ENCODE peak calls at places on chromosome 3, in ten cellular contexts. T is breast epithelium, U is ovary, D is AG04449, L is cardiac muscle cell, C is body of pancreas, H is mucosa of descending colon, W is uterus, Q is fibroblast of the aortic adventitia, N is stomach. Y is an unnamed sample.

GRCh38 chr3:134796313-134797079 is 1.4 kb downstream of the EPHB1 start:
- DNase-seq in Q (peak), U (no peak), H (no peak), N (no peak), D (no peak), T (no peak), W (no peak), L (peak), C (no peak), Y (peak)

GRCh38 chr3:37800022-37800493 is 61.6 kb upstream of the CTDSPL start:
- DNase-seq in C (no peak), T (no peak), W (no peak), N (no peak), D (no peak), Q (no peak), H (no peak), L (no peak), U (no peak), Y (no peak)

GRCh38 chr3:156892701-156893100 is 66.5 kb downstream of the LEKR1 start:
- DNase-seq in T (no peak), U (no peak), W (no peak), N (no peak), C (no peak), Q (peak), L (no peak), D (peak), H (no peak), Y (no peak)

GRCh38 chr3:5388091-5388490 is 200.6 kb downstream of the EDEM1 start:
- DNase-seq in C (no peak), T (no peak), N (no peak), L (no peak), D (no peak), U (no peak), Q (no peak), W (no peak), H (no peak), Y (no peak)

GRCh38 chr3:40189118-40189517 is 120.4 kb upstream of the EIF1B start:
- DNase-seq in D (no peak), N (no peak), L (no peak), C (no peak), T (no peak), U (no peak), W (no peak), H (no peak), Q (no peak), Y (no peak)

GRCh38 chr3:172613845-172614244 is 90.6 kb upstream of the TNFSF10 start:
- DNase-seq in N (no peak), U (no peak), Q (no peak), W (no peak), D (no peak), L (no peak), C (no peak), T (no peak), H (no peak), Y (no peak)

GRCh38 chr3:133595341-133595740 is 21.9 kb downstream of the CDV3 start:
- DNase-seq in D (no peak), T (no peak), C (no peak), Q (peak), N (no peak), H (no peak), U (no peak), W (no peak), L (no peak), Y (no peak)

GRCh38 chr3:12904951-12905315 is 63.6 kb upstream of the RPL32 start:
- DNase-seq in D (no peak), W (no peak), T (no peak), H (no peak), Q (no peak), U (no peak), N (no peak), C (no peak), L (no peak), Y (no peak)

GRCh38 chr3:127017229-127017628 is 34.3 kb downstream of the PLXNA1 start:
- DNase-seq in H (no peak), U (no peak), W (no peak), N (no peak), L (no peak), T (no peak), D (no peak), C (no peak), Q (no peak), Y (no peak)

GRCh38 chr3:115789480-115789879 is 166.2 kb downstream of the GAP43 start:
- DNase-seq in N (no peak), H (no peak), Q (no peak), T (no peak), C (no peak), U (no peak), D (no peak), L (no peak), W (no peak), Y (no peak)

GRCh38 chr3:133662256-133662773 is 574 bp upstream of the TOPBP1 start:
- DNase-seq in C (peak), N (no peak), D (no peak), L (no peak), U (no peak), Q (peak), H (no peak), T (no peak), W (no peak), Y (no peak)

GRCh38 chr3:50288387-50289007 is 3.7 kb downstream of the IFRD2 start:
- DNase-seq in T (no peak), C (no peak), N (no peak), D (no peak), W (no peak), U (no peak), Q (no peak), H (no peak), L (no peak), Y (no peak)

GRCh38 chr3:25894101-25894500 is 104.2 kb downstream of the OXSM start:
- DNase-seq in T (no peak), C (no peak), U (no peak), H (no peak), D (no peak), L (no peak), N (no peak), W (no peak), Q (no peak), Y (no peak)

GRCh38 chr3:14127106-14127505 is 2.3 kb downstream of the TMEM43 start:
- DNase-seq in H (no peak), D (no peak), T (no peak), Q (no peak), L (no peak), C (no peak), N (no peak), W (no peak), U (no peak), Y (no peak)

GRCh38 chr3:55601366-55602080 is 114.4 kb upstream of the WNT5A start:
- DNase-seq in C (no peak), Q (no peak), T (no peak), D (no peak), W (no peak), H (no peak), N (no peak), U (no peak), L (peak), Y (no peak)

GRCh38 chr3:130490246-130490645 is 26.7 kb upstream of the COL6A6 start:
- DNase-seq in Q (peak), D (no peak), H (no peak), C (no peak), U (no peak), T (no peak), L (no peak), N (no peak), W (no peak), Y (no peak)

GRCh38 chr3:4988815-4989648 is 9.8 kb downstream of the BHLHE40 start:
- DNase-seq in W (no peak), N (no peak), L (no peak), Q (peak), D (no peak), C (peak), H (peak), T (peak), U (no peak), Y (no peak)

GRCh38 chr3:87335931-87336330 is 59.5 kb upstream of the POU1F1 start:
- DNase-seq in H (no peak), L (no peak), D (no peak), W (no peak), U (no peak), N (no peak), Q (no peak), C (no peak), T (no peak), Y (no peak)

GRCh38 chr3:39166932-39167532 is 13.6 kb upstream of the CSRNP1 start:
- DNase-seq in W (peak), L (no peak), H (no peak), C (peak), N (peak), Q (peak), D (peak), T (no peak), U (no peak), Y (no peak)

GRCh38 chr3:39164414-39164813 is 11.0 kb upstream of the CSRNP1 start:
- DNase-seq in H (no peak), D (no peak), C (no peak), U (no peak), N (no peak), Q (no peak), W (no peak), L (no peak), T (no peak), Y (no peak)

GRCh38 chr3:39168156-39168780 is 14.9 kb upstream of the CSRNP1 start:
- DNase-seq in U (no peak), W (peak), N (no peak), D (no peak), Q (no peak), H (no peak), T (no peak), C (no peak), L (no peak), Y (no peak)

GRCh38 chr3:39165518-39165917 is 12.1 kb upstream of the CSRNP1 start:
- DNase-seq in C (no peak), H (no peak), T (no peak), N (no peak), U (no peak), D (no peak), Q (no peak), W (no peak), L (no peak), Y (no peak)

DNA sequence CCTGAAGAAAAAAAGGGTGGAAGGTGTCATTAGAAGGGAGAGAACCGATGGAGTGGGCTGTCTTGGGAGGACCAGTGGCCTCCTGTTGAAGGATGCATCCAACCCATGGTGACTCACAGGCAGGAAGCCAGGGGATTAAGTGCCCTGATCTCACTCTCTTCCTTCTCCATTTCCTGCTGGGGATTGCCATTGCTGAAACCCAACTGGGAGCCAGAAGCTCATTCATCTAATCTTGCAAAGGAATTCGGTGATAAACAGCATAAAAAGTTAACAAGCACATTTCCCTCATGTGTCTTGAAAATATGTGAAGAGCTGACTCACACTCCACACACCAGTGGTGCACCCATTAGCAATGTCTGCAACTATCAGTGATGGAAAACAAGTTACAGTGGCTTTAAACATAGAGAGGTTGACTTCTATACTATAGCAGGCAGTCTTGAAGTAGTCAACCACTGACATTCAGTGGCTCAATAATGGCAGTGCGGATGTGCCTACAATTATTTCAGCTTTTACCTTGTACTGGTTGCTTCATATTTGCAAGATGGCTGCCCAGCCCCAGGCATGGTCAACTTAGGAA is 12.8 kb upstream of the CSRNP1 start:
- DNase-seq in U (no peak), H (no peak), C (no peak), T (no peak), D (peak), N (no peak), Q (peak), L (no peak), W (peak), Y (no peak)
- TF ChIP-seq CTCF in U (no peak), H (no peak), C (no peak), T (no peak), D (peak), N (no peak), Q (no peak), L (peak), W (no peak), Y (no peak)

GRCh38 chr3:192819001-192819569 is 91.7 kb upstream of the FGF12 start:
- DNase-seq in T (no peak), C (no peak), N (no peak), L (peak), D (peak), H (no peak), W (peak), U (no peak), Q (peak), Y (no peak)

GRCh38 chr3:192818126-192818525 is 90.8 kb upstream of the FGF12 start:
- DNase-seq in T (no peak), H (no peak), U (no peak), N (no peak), C (no peak), L (no peak), Q (peak), D (no peak), W (no peak), Y (no peak)

GRCh38 chr3:192817053-192817452 is 89.7 kb upstream of the FGF12 start:
- DNase-seq in L (no peak), W (no peak), H (no peak), Q (peak), D (peak), N (no peak), T (no peak), C (no peak), U (no peak), Y (no peak)

GRCh38 chr3:192817506-192817905 is 90.2 kb upstream of the FGF12 start:
- DNase-seq in W (no peak), Q (no peak), N (no peak), C (no peak), H (no peak), L (no peak), U (no peak), T (no peak), D (no peak), Y (no peak)

DNA sequence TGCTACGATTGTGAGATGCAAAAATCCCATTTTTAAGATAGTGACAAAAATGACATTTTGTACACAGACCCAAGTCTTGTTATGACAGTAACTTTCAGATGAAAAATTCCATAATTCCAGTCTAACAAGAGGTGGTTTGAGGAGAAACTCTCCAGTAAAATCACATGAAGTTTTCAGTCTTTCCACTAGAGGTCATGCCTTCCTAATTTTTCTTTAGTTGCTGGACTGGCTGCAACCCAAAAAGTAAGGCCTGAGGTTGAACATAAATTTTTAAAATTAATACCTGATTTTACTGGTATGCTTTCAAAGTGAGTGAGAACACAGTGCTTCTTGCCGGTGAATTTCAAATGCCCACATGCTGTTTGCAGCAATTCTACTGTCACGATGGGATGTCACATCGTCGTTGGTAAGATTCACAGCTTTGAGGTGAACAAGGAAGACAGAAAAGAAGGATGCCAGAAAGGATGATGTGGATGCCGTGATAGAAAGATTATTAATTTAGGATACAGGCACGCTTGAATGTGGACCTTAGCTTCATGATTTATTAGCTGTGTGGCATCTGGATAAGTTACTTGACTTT is 89.0 kb upstream of the FGF12 start:
- DNase-seq in C (peak), N (no peak), D (no peak), T (no peak), L (peak), W (no peak), Q (peak), H (no peak), U (no peak), Y (peak)
- TF ChIP-seq CTCF in C (peak), N (peak), D (peak), T (peak), L (peak), W (peak), Q (peak), H (no peak), U (peak), Y (peak)

GRCh38 chr3:10949197-10949596 is 43.4 kb upstream of the SLC6A1 start:
- DNase-seq in N (no peak), C (no peak), T (no peak), L (no peak), D (no peak), Q (no peak), U (no peak), H (no peak), W (no peak), Y (no peak)

GRCh38 chr3:10951295-10951926 is 41.1 kb upstream of the SLC6A1 start:
- DNase-seq in Q (no peak), U (no peak), D (no peak), W (no peak), H (no peak), T (no peak), L (no peak), C (no peak), N (no peak), Y (no peak)

GRCh38 chr3:10948326-10948725 is 44.2 kb upstream of the SLC6A1 start:
- DNase-seq in C (no peak), H (no peak), W (no peak), N (no peak), L (no peak), D (no peak), T (no peak), U (no peak), Q (no peak), Y (no peak)

GRCh38 chr3:10952525-10952924 is 40.0 kb upstream of the SLC6A1 start:
- DNase-seq in U (no peak), N (no peak), L (no peak), W (no peak), H (no peak), Q (no peak), D (no peak), C (no peak), T (no peak), Y (no peak)

GRCh38 chr3:10950476-10951294 is 41.9 kb upstream of the SLC6A1 start:
- DNase-seq in D (no peak), T (no peak), N (no peak), U (peak), Q (peak), C (no peak), W (peak), H (no peak), L (peak), Y (peak)
- TF ChIP-seq CTCF in D (peak), T (peak), N (no peak), U (peak), Q (peak), C (no peak), W (peak), H (no peak), L (peak), Y (peak)

GRCh38 chr3:141049681-141050080 is 1.5 kb upstream of the SPSB4 start:
- DNase-seq in T (no peak), L (no peak), W (no peak), U (no peak), H (no peak), Q (no peak), N (no peak), D (no peak), C (no peak), Y (no peak)
- TF ChIP-seq CTCF in T (no peak), L (no peak), W (no peak), U (no peak), H (no peak), Q (no peak), N (no peak), D (no peak), C (no peak), Y (peak)

GRCh38 chr3:61172684-61173083 is 78.6 kb downstream of the FHIT start:
- DNase-seq in Q (no peak), D (no peak), L (peak), T (no peak), H (no peak), U (no peak), N (no peak), W (no peak), C (peak), Y (no peak)
- TF ChIP-seq CTCF in Q (no peak), D (no peak), L (no peak), T (no peak), H (no peak), U (no peak), N (no peak), W (no peak), C (no peak), Y (peak)